ENCODE peak calls at places on chromosomes 11 and 22, in ten cellular contexts. Z is dorsolateral prefrontal cortex, H is GM13976, P is heart left ventricle, K is neural crest cell, R is LNCaP clone FGC, U is endothelial cell, N is epithelial cell of esophagus, L is Peyer's patch, S is IMR-90. Q is an unnamed sample.

GRCh38 chr11:66048525-66049313 is at the start of gene GAL3ST3:
- DNase-seq in Z (no peak), H (no peak), P (no peak), K (no peak), R (no peak), U (no peak), N (no peak), L (no peak), S (no peak), Q (peak)

GRCh38 chr11:96715208-96715607 is 325.4 kb downstream of the JRKL start:
- DNase-seq in Z (no peak), H (no peak), P (no peak), K (no peak), R (no peak), U (no peak), N (peak), L (no peak), S (no peak), Q (no peak)

GRCh38 chr11:106087815-106088435 is 10.5 kb downstream of the AASDHPPT start:
- DNase-seq in Z (peak), H (no peak), P (peak), K (peak), R (no peak), U (peak), N (peak), L (peak), S (peak), Q (no peak)

GRCh38 chr22:39132281-39132680 is 20.2 kb downstream of the CBX7 start:
- DNase-seq in Z (no peak), H (no peak), P (no peak), K (no peak), R (no peak), U (no peak), N (no peak), L (peak), S (no peak), Q (no peak)

GRCh38 chr11:43923327-43924111 is 18.9 kb upstream of the C11orf96 start:
- DNase-seq in Z (peak), H (no peak), P (peak), K (no peak), R (no peak), U (no peak), N (peak), L (peak), S (peak), Q (no peak)

GRCh38 chr11:131811380-131811779 is 441.0 kb downstream of the NTM start:
- DNase-seq in Z (no peak), H (no peak), P (no peak), K (no peak), R (no peak), U (no peak), N (peak), L (no peak), S (no peak), Q (no peak)

GRCh38 chr11:8671651-8672062 is 10.8 kb downstream of the TRIM66 start:
- DNase-seq in Z (peak), H (no peak), P (peak), K (no peak), R (no peak), U (no peak), N (peak), L (no peak), S (peak), Q (no peak)

GRCh38 chr11:128608732-128609131 is 21.4 kb upstream of the ETS1 start:
- DNase-seq in Z (no peak), H (no peak), P (no peak), K (no peak), R (no peak), U (no peak), N (no peak), L (no peak), S (no peak), Q (no peak)

GRCh38 chr22:23218867-23219251 is 38.5 kb downstream of the BCR start:
- DNase-seq in Z (no peak), H (no peak), P (no peak), K (peak), R (no peak), U (no peak), N (no peak), L (peak), S (peak), Q (no peak)

GRCh38 chr11:73530109-73530508 is 67.8 kb downstream of the FAM168A start:
- DNase-seq in Z (no peak), H (no peak), P (no peak), K (no peak), R (no peak), U (peak), N (peak), L (peak), S (no peak), Q (no peak)
- TF ChIP-seq CTCF in Z (peak), H (no peak), P (no peak), K (peak), R (no peak), U (peak), N (peak), L (peak), S (no peak), Q (peak)

GRCh38 chr11:76918941-76919386 is 58.2 kb downstream of the ACER3 start:
- DNase-seq in Z (no peak), H (peak), P (no peak), K (no peak), R (peak), U (no peak), N (peak), L (no peak), S (peak), Q (no peak)
- TF ChIP-seq CTCF in Z (peak), H (peak), P (peak), K (peak), R (peak), U (peak), N (peak), L (peak), S (peak), Q (peak)

GRCh38 chr22:28015056-28015445 is 96.0 kb upstream of the PITPNB start:
- DNase-seq in Z (no peak), H (no peak), P (peak), K (no peak), R (no peak), U (no peak), N (no peak), L (no peak), S (no peak), Q (no peak)
- TF ChIP-seq CTCF in Z (no peak), H (no peak), P (no peak), K (no peak), R (no peak), U (no peak), N (no peak), L (no peak), S (no peak), Q (no peak)

GRCh38 chr11:57641011-57641410 is 8.7 kb downstream of the YPEL4 start:
- DNase-seq in Z (peak), H (no peak), P (no peak), K (peak), R (no peak), U (no peak), N (no peak), L (no peak), S (no peak), Q (peak)
- TF ChIP-seq CTCF in Z (no peak), H (peak), P (peak), K (peak), R (peak), U (no peak), N (no peak), L (no peak), S (peak), Q (peak)